ENCODE peak calls at places on chromosomes 13 and 19, in five cellular contexts. I, E, M, A and B are unnamed samples.

GRCh38 chr13:84400711-84401110 is 518.4 kb upstream of the SLITRK1 start:
- DNase-seq in I (no peak), E (no peak), M (peak), A (peak), B (no peak)

GRCh38 chr13:64471916-64472315 is 2758.2 kb downstream of the PCDH9 start:
- DNase-seq in I (no peak), E (peak), M (peak), A (peak), B (no peak)

GRCh38 chr19:28456708-28457320 is 756.1 kb downstream of the UQCRFS1 start:
- DNase-seq in I (no peak), E (no peak), M (no peak), A (no peak), B (no peak)

GRCh38 chr13:44218501-44219240 is 155.0 kb upstream of the SERP2 start:
- DNase-seq in I (peak), E (peak), M (no peak), A (no peak), B (no peak)

GRCh38 chr19:49912965-49913685 is 15.9 kb upstream of the ATF5 start:
- DNase-seq in I (no peak), E (no peak), M (no peak), A (peak), B (no peak)

GRCh38 chr19:49951806-49952474 is 9.0 kb downstream of the SIGLEC11 start:
- DNase-seq in I (no peak), E (no peak), M (no peak), A (no peak), B (no peak)

GRCh38 chr19:16034958-16035560 is 41.2 kb upstream of the TPM4 start:
- DNase-seq in I (no peak), E (no peak), M (no peak), A (no peak), B (no peak)

GRCh38 chr19:38745316-38745715 is 1.0 kb upstream of the CAPN12 start:
- DNase-seq in I (no peak), E (no peak), M (no peak), A (no peak), B (no peak)

GRCh38 chr13:110499621-110500281 is 61.8 kb downstream of the RAB20 start:
- DNase-seq in I (no peak), E (no peak), M (peak), A (peak), B (no peak)

GRCh38 chr13:91647361-91647970 is 249.0 kb downstream of the GPC5 start:
- DNase-seq in I (peak), E (no peak), M (no peak), A (peak), B (peak)

GRCh38 chr19:48123907-48124675 is 13.5 kb upstream of the PLA2G4C start:
- DNase-seq in I (no peak), E (no peak), M (peak), A (peak), B (no peak)

GRCh38 chr13:109088528-109088927 is 459.1 kb downstream of the MYO16 start:
- DNase-seq in I (no peak), E (no peak), M (no peak), A (no peak), B (no peak)

GRCh38 chr13:79538757-79539156 is 57.8 kb downstream of the NDFIP2 start:
- DNase-seq in I (no peak), E (no peak), M (no peak), A (no peak), B (no peak)

GRCh38 chr13:79540504-79540903 is 59.5 kb downstream of the NDFIP2 start:
- DNase-seq in I (no peak), E (no peak), M (no peak), A (no peak), B (no peak)

GRCh38 chr13:79547211-79547610 is 66.3 kb downstream of the NDFIP2 start:
- DNase-seq in I (no peak), E (no peak), M (no peak), A (no peak), B (no peak)

GRCh38 chr13:79543883-79544282 is 62.9 kb downstream of the NDFIP2 start:
- DNase-seq in I (no peak), E (no peak), M (no peak), A (no peak), B (no peak)

DNA sequence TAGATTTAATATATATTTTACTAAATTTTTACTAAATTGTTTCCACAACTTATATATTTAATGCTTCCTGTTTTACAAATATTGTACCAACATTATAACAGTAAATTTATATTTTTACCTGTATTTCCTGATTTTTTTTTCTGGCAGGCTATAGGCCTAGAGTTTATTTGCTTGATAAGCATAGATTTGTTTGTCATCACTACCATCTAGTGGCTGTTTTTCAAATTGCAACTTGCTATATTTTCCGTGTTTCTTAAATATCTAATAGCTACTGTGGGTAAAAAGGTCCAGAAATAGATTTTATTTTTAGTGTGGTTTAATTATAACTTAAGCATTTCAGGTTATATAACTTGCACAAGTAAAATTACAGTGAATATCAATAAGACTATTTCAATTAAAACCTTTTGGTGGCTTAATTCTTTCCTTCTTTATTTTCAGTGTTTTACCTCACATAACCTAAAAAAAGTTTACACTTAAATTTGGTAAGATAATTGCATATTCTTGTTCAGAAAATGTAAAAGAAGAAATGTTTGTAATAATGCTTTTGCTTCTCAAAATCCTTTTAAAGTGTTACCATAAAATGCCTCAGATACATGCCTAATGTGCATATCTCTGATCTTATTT is 60.6 kb downstream of the NDFIP2 start:
- DNase-seq in I (no peak), E (peak), M (peak), A (peak), B (peak)
- TF ChIP-seq CTCF in I (peak), E (peak), M (peak), A (peak), B (peak)

GRCh38 chr13:67228909-67229308 is 1.2 kb downstream of the PCDH9 start:
- DNase-seq in I (no peak), E (no peak), M (no peak), A (peak), B (no peak)

GRCh38 chr13:67229438-67230242 is 496 bp downstream of the PCDH9 start:
- DNase-seq in I (no peak), E (no peak), M (no peak), A (peak), B (no peak)

GRCh38 chr13:67230774-67231480 is 791 bp upstream of the PCDH9 start:
- DNase-seq in I (peak), E (peak), M (peak), A (peak), B (peak)

GRCh38 chr13:67231481-67231940 is 1.4 kb upstream of the PCDH9 start:
- DNase-seq in I (no peak), E (no peak), M (no peak), A (no peak), B (no peak)

DNA sequence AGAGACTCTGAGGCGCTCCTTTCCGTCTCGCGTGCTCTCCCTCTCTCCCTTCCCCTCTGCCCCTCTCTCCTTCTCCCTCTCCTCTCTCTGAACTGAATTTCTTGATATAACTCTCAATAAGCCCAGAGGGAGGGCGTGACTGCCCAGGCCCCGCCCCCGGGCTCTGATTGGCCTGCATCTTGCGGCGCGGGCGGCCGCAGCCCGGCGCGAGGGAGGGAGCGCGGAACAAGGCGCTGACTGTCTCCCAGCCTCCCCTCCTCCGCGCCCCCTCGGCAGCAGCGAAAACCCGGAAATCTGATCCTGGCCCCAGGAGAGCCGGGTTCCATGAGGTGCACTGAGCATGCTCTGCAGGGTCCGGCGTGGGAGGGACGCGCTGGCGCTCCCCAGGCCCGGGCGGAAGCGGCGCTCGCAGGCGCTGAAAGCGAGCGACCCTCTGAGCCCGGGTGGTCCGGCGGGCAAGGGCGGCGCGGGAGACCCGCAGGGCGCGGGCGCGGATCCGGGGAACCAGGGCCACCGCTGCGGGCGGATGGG is at the start of gene PCDH9:
- DNase-seq in I (peak), E (peak), M (peak), A (peak), B (peak)
- TF ChIP-seq CTCF in I (no peak), E (no peak), M (no peak), A (no peak), B (no peak)

DNA sequence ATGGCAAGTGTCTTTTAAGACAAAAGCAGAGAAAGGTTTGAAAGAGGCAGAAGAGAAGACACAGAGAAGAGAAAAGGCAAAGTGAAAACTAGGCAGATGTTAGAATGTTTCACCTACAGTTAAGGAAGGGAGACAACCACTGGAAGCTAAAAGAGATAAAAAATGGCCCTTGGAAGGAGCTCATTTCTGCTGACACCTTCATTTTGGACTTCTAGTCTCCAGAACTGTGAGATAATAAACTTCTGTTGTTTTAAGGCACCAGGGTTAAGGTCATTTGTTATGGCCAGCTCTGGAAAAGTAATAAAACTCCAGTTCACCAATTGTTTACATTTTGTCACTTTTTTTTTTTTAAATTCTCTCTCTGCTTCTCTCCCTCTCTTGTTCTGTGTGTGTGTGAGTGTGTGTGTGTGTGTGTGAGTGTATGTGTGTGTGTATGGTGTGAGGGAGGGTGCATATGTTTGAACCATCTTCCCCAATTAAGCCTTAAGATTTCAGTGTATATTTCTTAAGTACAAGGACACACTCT is 374.6 kb downstream of the DACH1 start:
- DNase-seq in I (no peak), E (no peak), M (no peak), A (no peak), B (no peak)
- TF ChIP-seq CTCF in I (no peak), E (no peak), M (no peak), A (no peak), B (no peak)

GRCh38 chr19:52570005-52570861 is at the start of gene ZNF701:
- DNase-seq in I (peak), E (peak), M (peak), A (peak), B (peak)
- TF ChIP-seq CTCF in I (no peak), E (peak), M (no peak), A (peak), B (no peak)

DNA sequence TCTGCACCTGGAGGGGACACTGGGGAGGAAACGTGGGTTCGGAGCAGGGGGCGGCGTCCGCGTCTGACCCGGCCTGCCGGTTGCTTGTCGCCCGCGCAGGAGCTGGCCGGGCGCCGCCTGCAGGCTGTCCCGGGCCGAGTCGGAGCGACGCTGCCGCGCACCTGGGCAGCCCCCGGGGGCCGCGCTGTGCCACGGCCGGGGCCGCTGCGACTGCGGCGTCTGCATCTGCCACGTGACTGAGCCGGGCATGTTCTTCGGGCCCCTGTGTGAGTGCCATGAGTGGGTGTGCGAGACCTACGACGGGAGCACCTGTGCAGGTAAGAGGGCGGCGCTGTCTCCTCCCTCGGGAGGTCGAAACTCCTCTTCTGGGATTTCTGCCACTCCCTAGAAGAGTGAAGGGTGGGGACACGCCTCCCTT is 1.3 kb downstream of the ITGBL1 start:
- DNase-seq in I (peak), E (peak), M (peak), A (no peak), B (no peak)
- TF ChIP-seq CTCF in I (peak), E (peak), M (no peak), A (peak), B (no peak)

DNA sequence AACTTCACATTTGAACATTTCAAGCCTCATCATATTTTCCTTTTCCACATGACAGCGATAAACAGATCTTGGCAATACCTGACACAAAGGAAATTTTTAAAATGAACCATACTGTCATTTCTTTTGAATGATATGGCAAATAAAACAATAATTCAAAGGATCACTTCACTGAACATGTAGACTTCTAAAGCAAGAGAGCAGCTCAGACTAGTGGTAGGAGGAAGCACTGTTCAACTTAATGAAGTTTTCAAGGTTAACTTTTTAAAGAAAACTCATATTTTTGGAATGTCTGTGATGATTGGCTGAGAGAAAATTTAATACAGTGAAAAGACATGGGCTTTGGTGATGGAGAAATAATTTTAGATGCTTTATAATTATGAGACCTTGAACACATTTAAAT is 198.0 kb downstream of the OXGR1 start:
- DNase-seq in I (no peak), E (no peak), M (no peak), A (no peak), B (no peak)
- TF ChIP-seq CTCF in I (no peak), E (no peak), M (no peak), A (no peak), B (no peak)